ENCODE peak calls at places on chromosomes 6 and 20, in ten cellular contexts. One of them, this sample, is unnamed.

GRCh38 chr6:170584954-170585498 is 589 bp upstream of the PDCD2 start:
- DNase-seq in colonic mucosa: no peak
- DNase-seq in GM06990: no peak
- DNase-seq in IMR-90: no peak
- DNase-seq in A549: no peak
- DNase-seq in GM23338: peak; percentile 84
- DNase-seq in AG10803: no peak
- DNase-seq in epithelial cell of esophagus: peak; percentile 67
- DNase-seq in adrenal gland: no peak
- DNase-seq in CD8-positive, alpha-beta T cell: no peak
- DNase-seq in this sample: no peak

GRCh38 chr6:44276667-44277640 is 6.7 kb downstream of the TMEM151B start:
- DNase-seq in epithelial cell of esophagus: no peak
- DNase-seq in IMR-90: no peak
- DNase-seq in GM06990: no peak
- DNase-seq in AG10803: no peak
- DNase-seq in colonic mucosa: no peak
- DNase-seq in adrenal gland: no peak
- DNase-seq in A549: no peak
- DNase-seq in GM23338: no peak
- DNase-seq in CD8-positive, alpha-beta T cell: no peak
- DNase-seq in this sample: no peak

GRCh38 chr6:55953384-55953783 is 78.0 kb upstream of the BMP5 start:
- DNase-seq in GM23338: no peak
- DNase-seq in CD8-positive, alpha-beta T cell: no peak
- DNase-seq in A549: peak; percentile 10
- DNase-seq in AG10803: peak; percentile 66
- DNase-seq in epithelial cell of esophagus: peak; percentile 57
- DNase-seq in IMR-90: peak; percentile 74
- DNase-seq in GM06990: no peak
- DNase-seq in colonic mucosa: no peak
- DNase-seq in adrenal gland: no peak
- DNase-seq in this sample: peak; percentile 34

GRCh38 chr6:170434114-170434820 is 118.8 kb downstream of the PSMB1 start:
- DNase-seq in IMR-90: peak; percentile 50
- DNase-seq in epithelial cell of esophagus: no peak
- DNase-seq in colonic mucosa: no peak
- DNase-seq in adrenal gland: no peak
- DNase-seq in CD8-positive, alpha-beta T cell: no peak
- DNase-seq in AG10803: no peak
- DNase-seq in GM06990: no peak
- DNase-seq in GM23338: peak; percentile 33
- DNase-seq in A549: no peak
- DNase-seq in this sample: peak; percentile 45

GRCh38 chr6:87473419-87473903 is 687 bp downstream of the SLC35A1 start:
- DNase-seq in GM06990: no peak
- DNase-seq in colonic mucosa: peak; percentile 68
- DNase-seq in AG10803: peak; percentile 42
- DNase-seq in A549: peak; percentile 46
- DNase-seq in IMR-90: peak; percentile 44
- DNase-seq in GM23338: no peak
- DNase-seq in adrenal gland: peak; percentile 59
- DNase-seq in epithelial cell of esophagus: peak; percentile 71
- DNase-seq in CD8-positive, alpha-beta T cell: peak; percentile 33
- DNase-seq in this sample: peak; percentile 78

GRCh38 chr20:49386848-49387605 is 95.4 kb downstream of the KCNB1 start:
- DNase-seq in CD8-positive, alpha-beta T cell: no peak
- DNase-seq in colonic mucosa: no peak
- DNase-seq in AG10803: no peak
- DNase-seq in IMR-90: no peak
- DNase-seq in GM23338: no peak
- DNase-seq in A549: no peak
- DNase-seq in epithelial cell of esophagus: peak; percentile 58
- DNase-seq in adrenal gland: no peak
- DNase-seq in GM06990: no peak
- DNase-seq in this sample: no peak

GRCh38 chr6:89411019-89411268 is 1.1 kb downstream of the RRAGD start:
- DNase-seq in A549: no peak
- DNase-seq in CD8-positive, alpha-beta T cell: no peak
- DNase-seq in AG10803: no peak
- DNase-seq in epithelial cell of esophagus: no peak
- DNase-seq in GM06990: no peak
- DNase-seq in colonic mucosa: peak; percentile 32
- DNase-seq in IMR-90: no peak
- DNase-seq in GM23338: peak; percentile 39
- DNase-seq in adrenal gland: peak; percentile 27
- DNase-seq in this sample: no peak

GRCh38 chr6:169810066-169810989 is 58.9 kb downstream of the ERMARD start:
- DNase-seq in AG10803: no peak
- DNase-seq in CD8-positive, alpha-beta T cell: no peak
- DNase-seq in adrenal gland: no peak
- DNase-seq in GM23338: peak; percentile 65
- DNase-seq in colonic mucosa: peak; percentile 68
- DNase-seq in A549: no peak
- DNase-seq in GM06990: no peak
- DNase-seq in epithelial cell of esophagus: peak; percentile 22
- DNase-seq in IMR-90: no peak
- DNase-seq in this sample: no peak

GRCh38 chr20:3224681-3225421 is 14.1 kb downstream of the SLC4A11 start:
- DNase-seq in colonic mucosa: peak; percentile 76
- DNase-seq in adrenal gland: no peak
- DNase-seq in IMR-90: no peak
- DNase-seq in GM06990: no peak
- DNase-seq in A549: no peak
- DNase-seq in GM23338: no peak
- DNase-seq in CD8-positive, alpha-beta T cell: no peak
- DNase-seq in epithelial cell of esophagus: no peak
- DNase-seq in AG10803: no peak
- DNase-seq in this sample: no peak

GRCh38 chr6:33316603-33317417 is 734 bp downstream of the ZBTB22 start:
- DNase-seq in epithelial cell of esophagus: no peak
- DNase-seq in AG10803: no peak
- DNase-seq in IMR-90: no peak
- DNase-seq in A549: no peak
- DNase-seq in GM06990: no peak
- DNase-seq in colonic mucosa: no peak
- DNase-seq in GM23338: no peak
- DNase-seq in adrenal gland: peak; percentile 45
- DNase-seq in CD8-positive, alpha-beta T cell: no peak
- DNase-seq in this sample: no peak

GRCh38 chr6:16437095-16437494 is 198.7 kb downstream of the GMPR start:
- DNase-seq in adrenal gland: no peak
- DNase-seq in IMR-90: no peak
- DNase-seq in epithelial cell of esophagus: no peak
- DNase-seq in AG10803: no peak
- DNase-seq in A549: no peak
- DNase-seq in GM06990: no peak
- DNase-seq in CD8-positive, alpha-beta T cell: no peak
- DNase-seq in colonic mucosa: no peak
- DNase-seq in GM23338: no peak
- DNase-seq in this sample: no peak

GRCh38 chr20:54257090-54257816 is 49.4 kb downstream of the PFDN4 start:
- DNase-seq in GM23338: no peak
- DNase-seq in GM06990: no peak
- DNase-seq in A549: no peak
- DNase-seq in adrenal gland: peak; percentile 72
- DNase-seq in AG10803: peak; percentile 84
- DNase-seq in colonic mucosa: no peak
- DNase-seq in epithelial cell of esophagus: peak; percentile 96
- DNase-seq in IMR-90: peak; percentile 96
- DNase-seq in CD8-positive, alpha-beta T cell: no peak
- DNase-seq in this sample: peak; percentile 92

GRCh38 chr6:148720371-148720770 is 26.5 kb upstream of the UST start:
- DNase-seq in colonic mucosa: no peak
- DNase-seq in epithelial cell of esophagus: no peak
- DNase-seq in GM06990: no peak
- DNase-seq in GM23338: no peak
- DNase-seq in adrenal gland: no peak
- DNase-seq in CD8-positive, alpha-beta T cell: no peak
- DNase-seq in A549: no peak
- DNase-seq in IMR-90: peak; percentile 66
- DNase-seq in AG10803: peak; percentile 46
- DNase-seq in this sample: peak; percentile 29

GRCh38 chr6:12010635-12011275 is 1.4 kb upstream of the HIVEP1 start:
- DNase-seq in GM06990: peak; percentile 81
- DNase-seq in IMR-90: no peak
- DNase-seq in GM23338: peak; percentile 80
- DNase-seq in epithelial cell of esophagus: no peak
- DNase-seq in A549: peak; percentile 33
- DNase-seq in adrenal gland: peak; percentile 79
- DNase-seq in AG10803: no peak
- DNase-seq in colonic mucosa: peak; percentile 76
- DNase-seq in CD8-positive, alpha-beta T cell: no peak
- DNase-seq in this sample: peak; percentile 81

GRCh38 chr6:63731946-63732735 is 96.5 kb downstream of the PHF3 start:
- DNase-seq in A549: no peak
- DNase-seq in adrenal gland: no peak
- DNase-seq in colonic mucosa: no peak
- DNase-seq in CD8-positive, alpha-beta T cell: no peak
- DNase-seq in IMR-90: peak; percentile 47
- DNase-seq in AG10803: no peak
- DNase-seq in epithelial cell of esophagus: peak; percentile 61
- DNase-seq in GM06990: no peak
- DNase-seq in GM23338: no peak
- DNase-seq in this sample: peak; percentile 26

GRCh38 chr6:26445934-26446667 is 5.8 kb downstream of the BTN3A3 start:
- DNase-seq in epithelial cell of esophagus: no peak
- DNase-seq in CD8-positive, alpha-beta T cell: peak; percentile 7
- DNase-seq in GM23338: no peak
- DNase-seq in IMR-90: no peak
- DNase-seq in colonic mucosa: no peak
- DNase-seq in GM06990: peak; percentile 34
- DNase-seq in adrenal gland: no peak
- DNase-seq in AG10803: no peak
- DNase-seq in A549: no peak
- DNase-seq in this sample: no peak

GRCh38 chr6:31836036-31836675 is 8.6 kb downstream of the HSPA1B start:
- DNase-seq in epithelial cell of esophagus: no peak
- DNase-seq in colonic mucosa: peak; percentile 29
- DNase-seq in CD8-positive, alpha-beta T cell: no peak
- DNase-seq in A549: no peak
- DNase-seq in adrenal gland: no peak
- DNase-seq in GM06990: no peak
- DNase-seq in AG10803: no peak
- DNase-seq in GM23338: no peak
- DNase-seq in IMR-90: peak; percentile 13
- DNase-seq in this sample: no peak

GRCh38 chr6:117547688-117548621 is 54.4 kb downstream of the GOPC start:
- DNase-seq in A549: no peak
- DNase-seq in colonic mucosa: peak; percentile 24
- DNase-seq in IMR-90: peak; percentile 54
- DNase-seq in AG10803: peak; percentile 34
- DNase-seq in GM06990: peak; percentile 31
- DNase-seq in epithelial cell of esophagus: no peak
- DNase-seq in adrenal gland: peak; percentile 77
- DNase-seq in GM23338: peak; percentile 84
- DNase-seq in CD8-positive, alpha-beta T cell: peak; percentile 12
- DNase-seq in this sample: peak; percentile 59
- TF ChIP-seq CTCF in A549: no peak
- TF ChIP-seq CTCF in colonic mucosa: no peak
- TF ChIP-seq CTCF in IMR-90: no peak
- TF ChIP-seq CTCF in AG10803: no peak
- TF ChIP-seq CTCF in GM06990: no peak
- TF ChIP-seq CTCF in epithelial cell of esophagus: no peak
- TF ChIP-seq CTCF in adrenal gland: peak; percentile 16
- TF ChIP-seq CTCF in GM23338: peak; percentile 49
- TF ChIP-seq CTCF in CD8-positive, alpha-beta T cell: no peak
- TF ChIP-seq CTCF in this sample: no peak

GRCh38 chr6:54784021-54784420 is 62.5 kb upstream of the FAM83B start:
- DNase-seq in colonic mucosa: no peak
- DNase-seq in IMR-90: peak; percentile 1
- DNase-seq in A549: no peak
- DNase-seq in CD8-positive, alpha-beta T cell: no peak
- DNase-seq in epithelial cell of esophagus: no peak
- DNase-seq in adrenal gland: no peak
- DNase-seq in GM23338: no peak
- DNase-seq in GM06990: no peak
- DNase-seq in AG10803: no peak
- DNase-seq in this sample: no peak
- H3K4me3 ChIP-seq in colonic mucosa: no peak overlapping the region
- H3K4me3 ChIP-seq in IMR-90: peak overlapping the region; percentile 1
- H3K4me3 ChIP-seq in A549: no peak overlapping the region
- H3K4me3 ChIP-seq in CD8-positive, alpha-beta T cell: no peak overlapping the region
- H3K4me3 ChIP-seq in epithelial cell of esophagus: no peak overlapping the region
- H3K4me3 ChIP-seq in adrenal gland: no peak overlapping the region
- H3K4me3 ChIP-seq in GM23338: no peak overlapping the region
- H3K4me3 ChIP-seq in GM06990: no peak overlapping the region
- H3K4me3 ChIP-seq in AG10803: peak overlapping the region; percentile 22
- H3K4me3 ChIP-seq in this sample: peak overlapping the region; percentile 4

DNA sequence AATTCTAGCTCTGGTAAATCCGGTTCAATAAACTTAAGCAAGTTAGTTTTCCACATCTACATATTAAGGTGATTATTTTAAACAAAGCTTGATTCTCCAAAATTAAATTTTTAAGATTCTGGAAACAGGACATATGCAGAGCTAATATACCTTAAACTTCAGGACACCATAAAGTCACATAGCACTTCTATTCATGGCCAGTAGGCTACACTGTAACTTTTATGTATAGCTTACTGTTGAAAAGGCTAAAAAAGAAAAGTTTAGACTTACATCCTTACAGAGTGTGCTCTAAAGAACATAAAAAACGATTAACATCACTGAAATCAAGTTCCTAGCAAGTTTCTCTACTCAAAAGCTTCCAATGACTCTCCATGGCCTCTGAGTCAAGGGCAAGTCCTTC is 224.7 kb downstream of the PTPRK start:
- DNase-seq in adrenal gland: no peak
- DNase-seq in epithelial cell of esophagus: no peak
- DNase-seq in GM06990: no peak
- DNase-seq in colonic mucosa: no peak
- DNase-seq in GM23338: no peak
- DNase-seq in CD8-positive, alpha-beta T cell: no peak
- DNase-seq in AG10803: no peak
- DNase-seq in A549: no peak
- DNase-seq in IMR-90: no peak
- DNase-seq in this sample: no peak
- TF ChIP-seq CTCF in adrenal gland: no peak
- TF ChIP-seq CTCF in epithelial cell of esophagus: peak; percentile 25
- TF ChIP-seq CTCF in GM06990: no peak
- TF ChIP-seq CTCF in colonic mucosa: no peak
- TF ChIP-seq CTCF in GM23338: no peak
- TF ChIP-seq CTCF in CD8-positive, alpha-beta T cell: no peak
- TF ChIP-seq CTCF in AG10803: no peak
- TF ChIP-seq CTCF in A549: no peak
- TF ChIP-seq CTCF in IMR-90: peak; percentile 10
- TF ChIP-seq CTCF in this sample: no peak

DNA sequence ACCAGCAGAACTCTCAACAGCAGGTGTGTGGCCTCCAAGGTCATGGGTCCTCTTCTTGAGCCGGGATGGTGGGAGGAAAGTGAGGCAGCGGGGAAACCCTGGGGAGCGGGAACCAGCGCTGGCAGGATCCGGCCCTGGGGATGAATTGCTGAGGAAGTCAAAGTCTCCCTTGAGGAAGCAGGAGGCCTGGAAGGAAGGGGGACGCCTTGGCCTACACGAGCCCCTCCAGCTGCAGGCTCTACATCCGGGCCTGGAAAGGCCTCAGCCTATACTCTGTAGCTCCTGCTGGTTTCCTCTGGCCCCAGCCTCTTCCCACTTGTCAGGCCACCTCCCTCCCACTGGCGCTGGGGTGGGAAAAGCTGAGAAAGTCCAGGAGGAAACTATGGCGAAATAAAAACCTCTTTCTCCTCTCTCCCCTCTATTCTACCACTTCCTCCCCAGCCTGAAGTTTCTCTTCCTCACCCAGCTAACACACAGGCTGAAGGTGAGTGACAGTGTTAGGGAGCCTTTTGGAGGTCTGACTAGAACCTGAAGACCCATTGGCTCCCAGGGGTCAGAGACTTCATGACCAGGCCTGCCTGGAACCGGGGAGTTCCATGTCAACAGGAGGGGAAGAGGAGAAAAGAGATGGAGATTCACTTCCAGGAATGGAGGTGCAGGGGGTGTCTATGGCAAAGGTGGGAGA is 14.8 kb downstream of the TREML2 start:
- DNase-seq in GM23338: no peak
- DNase-seq in GM06990: no peak
- DNase-seq in A549: no peak
- DNase-seq in IMR-90: no peak
- DNase-seq in epithelial cell of esophagus: no peak
- DNase-seq in adrenal gland: no peak
- DNase-seq in colonic mucosa: no peak
- DNase-seq in AG10803: no peak
- DNase-seq in CD8-positive, alpha-beta T cell: no peak
- DNase-seq in this sample: no peak
- H3K4me3 ChIP-seq in GM23338: no peak overlapping the region
- H3K4me3 ChIP-seq in GM06990: no peak overlapping the region
- H3K4me3 ChIP-seq in A549: no peak overlapping the region
- H3K4me3 ChIP-seq in IMR-90: no peak overlapping the region
- H3K4me3 ChIP-seq in epithelial cell of esophagus: no peak overlapping the region
- H3K4me3 ChIP-seq in adrenal gland: no peak overlapping the region
- H3K4me3 ChIP-seq in colonic mucosa: no peak overlapping the region
- H3K4me3 ChIP-seq in AG10803: no peak overlapping the region
- H3K4me3 ChIP-seq in CD8-positive, alpha-beta T cell: no peak overlapping the region
- H3K4me3 ChIP-seq in this sample: no peak overlapping the region

This sample was measured in foreskin fibroblast.